ENCODE peak calls at places on chromosomes 16 and 17, in eight cellular contexts. O is WERI-Rb-1, Y is aorta, K is RWPE1, Q is HEK293T, W is WTC11, I is skeletal muscle cell, H is stromal cell of bone marrow. P is an unnamed sample.

GRCh38 chr16:67645397-67646121 is 615 bp downstream of the CARMIL2 start:
- DNase-seq in I (no peak), K (no peak), H (no peak), Q (no peak), Y (no peak), O (no peak), W (peak), P (no peak)

GRCh38 chr16:17108596-17108995 is 362.2 kb downstream of the XYLT1 start:
- DNase-seq in I (no peak), Y (no peak), H (no peak), Q (no peak), W (no peak), K (no peak), O (no peak), P (no peak)

GRCh38 chr16:75580-76501 is 2.2 kb upstream of the MPG start:
- DNase-seq in Y (peak), K (peak), W (peak), Q (no peak), I (peak), H (peak), O (peak), P (peak)

GRCh38 chr17:32124985-32125847 is 17.1 kb upstream of the RHOT1 start:
- DNase-seq in O (peak), I (no peak), W (no peak), Y (no peak), H (no peak), K (no peak), Q (no peak), P (no peak)

GRCh38 chr17:50094753-50095616 is at the start of gene PDK2:
- DNase-seq in W (peak), K (peak), Y (peak), H (peak), I (peak), O (peak), Q (peak), P (peak)

GRCh38 chr16:88338111-88338510 is 44.6 kb upstream of the ZNF469 start:
- DNase-seq in W (peak), Y (no peak), I (no peak), O (no peak), Q (no peak), K (no peak), H (no peak), P (peak)

GRCh38 chr17:3594976-3595375 is 14.2 kb downstream of the TRPV1 start:
- DNase-seq in Q (no peak), O (no peak), I (no peak), W (no peak), K (no peak), Y (no peak), H (no peak), P (no peak)

GRCh38 chr17:4605826-4606225 is 21.5 kb downstream of the SMTNL2 start:
- DNase-seq in H (peak), I (no peak), O (no peak), Q (no peak), K (no peak), Y (peak), W (no peak), P (no peak)

GRCh38 chr17:34451313-34451712 is 88.3 kb upstream of the CCL1 start:
- DNase-seq in K (no peak), O (no peak), H (no peak), W (no peak), I (no peak), Q (no peak), Y (no peak), P (no peak)

GRCh38 chr16:30659507-30660423 is 1.5 kb downstream of the FBRS start:
- DNase-seq in I (no peak), Q (peak), H (no peak), W (no peak), K (peak), Y (no peak), O (no peak), P (peak)

GRCh38 chr17:62778990-62779681 is 29.0 kb downstream of the MARCHF10 start:
- DNase-seq in Q (no peak), W (no peak), Y (no peak), O (peak), H (no peak), K (peak), I (peak), P (no peak)

GRCh38 chr17:56125830-56126819 is 27.1 kb upstream of the ANKFN1 start:
- DNase-seq in O (peak), I (peak), W (no peak), H (peak), K (peak), Y (no peak), Q (peak), P (peak)

GRCh38 chr17:6509295-6509771 is 47.0 kb downstream of the PITPNM3 start:
- DNase-seq in Q (no peak), H (peak), I (peak), K (no peak), W (no peak), Y (no peak), O (peak), P (no peak)

GRCh38 chr16:12271006-12271405 is 294.5 kb downstream of the SNX29 start:
- DNase-seq in K (no peak), W (peak), Y (no peak), H (peak), I (no peak), O (peak), Q (peak), P (peak)

GRCh38 chr16:75113046-75113491 is 3.5 kb downstream of the LDHD start:
- DNase-seq in W (no peak), O (peak), I (no peak), K (no peak), H (no peak), Q (no peak), Y (no peak), P (no peak)

GRCh38 chr17:70274255-70274654 is 104.9 kb downstream of the KCNJ2 start:
- DNase-seq in H (no peak), W (no peak), Q (no peak), Y (no peak), O (no peak), I (no peak), K (no peak), P (no peak)

GRCh38 chr17:74369221-74369620 is 1.9 kb downstream of the GPR142 start:
- DNase-seq in I (no peak), H (no peak), Y (peak), W (peak), K (no peak), O (peak), Q (no peak), P (no peak)

GRCh38 chr17:60540460-60540859 is 14.4 kb upstream of the APPBP2 start:
- DNase-seq in I (no peak), Y (no peak), Q (no peak), H (no peak), O (no peak), K (no peak), W (no peak), P (no peak)

GRCh38 chr16:54152362-54153239 is 134.0 kb downstream of the IRX3 start:
- DNase-seq in K (no peak), I (no peak), W (no peak), H (no peak), Q (no peak), Y (no peak), O (no peak), P (no peak)

GRCh38 chr16:87815567-87815966 is 49.8 kb upstream of the KLHDC4 start:
- DNase-seq in H (no peak), Y (no peak), K (no peak), I (no peak), O (peak), Q (no peak), W (no peak), P (no peak)

GRCh38 chr17:7380855-7381683 is at the start of gene TNK1:
- DNase-seq in O (peak), I (no peak), K (peak), Q (no peak), Y (peak), W (peak), H (no peak), P (no peak)

GRCh38 chr16:89371968-89372634 is 118.3 kb downstream of the ANKRD11 start:
- DNase-seq in O (no peak), W (no peak), Y (no peak), K (no peak), I (no peak), H (no peak), Q (no peak), P (no peak)

GRCh38 chr17:58323420-58324408 is 4.9 kb downstream of the TSPOAP1 start:
- DNase-seq in Q (no peak), I (no peak), H (no peak), Y (no peak), O (no peak), K (no peak), W (no peak), P (no peak)

GRCh38 chr16:66927012-66927436 is 1.7 kb upstream of the RRAD start:
- DNase-seq in H (peak), O (no peak), K (peak), W (peak), Q (no peak), Y (peak), I (no peak), P (no peak)

GRCh38 chr17:520447-521167 is 168.0 kb upstream of the RPH3AL start:
- DNase-seq in I (no peak), W (no peak), H (no peak), O (peak), Q (no peak), K (no peak), Y (no peak), P (no peak)

GRCh38 chr16:88570691-88571092 is 489 bp downstream of the ZC3H18 start:
- DNase-seq in I (no peak), O (no peak), W (no peak), K (peak), Q (no peak), Y (no peak), H (no peak), P (no peak)

GRCh38 chr17:75979705-75980187 is 706 bp downstream of the TEN1 start:
- DNase-seq in Q (no peak), I (peak), W (no peak), Y (no peak), H (no peak), K (no peak), O (no peak), P (no peak)

GRCh38 chr16:25093208-25094061 is 18.1 kb upstream of the LCMT1 start:
- DNase-seq in H (no peak), Y (no peak), K (no peak), W (no peak), Q (no peak), O (no peak), I (no peak), P (peak)

GRCh38 chr17:28326114-28326513 is 7.1 kb downstream of the TMEM97 start:
- DNase-seq in H (no peak), Y (no peak), W (no peak), O (peak), Q (no peak), I (no peak), K (no peak), P (no peak)

GRCh38 chr17:38996660-38997337 is 29.6 kb upstream of the FBXO47 start:
- DNase-seq in I (no peak), W (no peak), Q (no peak), H (no peak), Y (no peak), O (no peak), K (no peak), P (no peak)

GRCh38 chr17:10871914-10872313 is 34.0 kb upstream of the PIRT start:
- DNase-seq in Y (no peak), I (no peak), K (no peak), O (no peak), H (no peak), W (no peak), Q (no peak), P (peak)

GRCh38 chr17:59620518-59621259 is 994 bp downstream of the CLTC start:
- DNase-seq in H (no peak), I (no peak), K (peak), W (peak), Y (peak), O (peak), Q (peak), P (peak)

GRCh38 chr16:31476305-31477219 is 4.6 kb downstream of the TGFB1I1 start:
- DNase-seq in H (no peak), Q (no peak), O (no peak), Y (peak), K (no peak), W (peak), I (no peak), P (peak)

GRCh38 chr16:75589301-75589700 is 23.1 kb downstream of the GABARAPL2 start:
- DNase-seq in H (no peak), W (no peak), O (no peak), Q (no peak), K (no peak), I (no peak), Y (peak), P (no peak)

P was measured in Jurkat, Clone E6-1.